ENCODE peak calls at places on chromosomes 11 and 22, in eight cellular contexts. P is vagina, R is HCT116, M is GM23338, K is neural progenitor cell, U is astrocyte, Q is tibial nerve, A is endothelial cell of umbilical vein. V is an unnamed sample.

GRCh38 chr11:96256213-96256580 is 86.8 kb downstream of the MAML2 start:
- DNase-seq in U (no peak), M (peak; percentile 36), Q (no peak), K (no peak), P (no peak), A (no peak), R (no peak), V (no peak)

GRCh38 chr22:17167486-17167885 is 8.4 kb upstream of the HDHD5 start:
- DNase-seq in A (no peak), P (no peak), Q (no peak), K (no peak), U (no peak), R (no peak), M (no peak), V (peak; percentile 59)

GRCh38 chr11:3077174-3077839 is 20.1 kb upstream of the CARS1 start:
- DNase-seq in P (no peak), Q (no peak), A (no peak), U (no peak), K (no peak), R (no peak), M (no peak), V (no peak)

GRCh38 chr11:118202599-118203422 is 22.0 kb downstream of the JAML start:
- DNase-seq in M (no peak), U (no peak), K (no peak), A (no peak), P (no peak), Q (no peak), R (no peak), V (no peak)

GRCh38 chr11:106691807-106692365 is 326.4 kb downstream of the GUCY1A2 start:
- DNase-seq in R (no peak), M (no peak), Q (no peak), P (no peak), A (no peak), K (no peak), U (peak; percentile 29), V (no peak)

GRCh38 chr11:48018561-48019229 is 38.3 kb downstream of the PTPRJ start:
- DNase-seq in M (peak; percentile 70), A (peak; percentile 15), U (no peak), R (no peak), K (peak; percentile 85), Q (no peak), P (no peak), V (no peak)

GRCh38 chr11:113888848-113889247 is 13.5 kb upstream of the USP28 start:
- DNase-seq in M (no peak), A (no peak), R (no peak), U (no peak), P (no peak), Q (no peak), K (no peak), V (no peak)

GRCh38 chr11:34454308-34455032 is 15.7 kb downstream of the CAT start:
- DNase-seq in K (no peak), P (no peak), U (no peak), M (no peak), R (no peak), Q (no peak), A (no peak), V (no peak)

GRCh38 chr11:36376315-36376887 is 80.3 kb downstream of the PRR5L start:
- DNase-seq in R (no peak), P (no peak), U (peak; percentile 44), Q (no peak), M (peak; percentile 75), A (peak; percentile 25), K (peak; percentile 72), V (peak; percentile 71)

GRCh38 chr11:111939836-111940604 is 2.9 kb downstream of the DIXDC1 start:
- DNase-seq in A (peak; percentile 71), Q (no peak), R (no peak), M (no peak), P (peak; percentile 47), U (peak; percentile 95), K (no peak), V (no peak)

GRCh38 chr11:126843096-126843495 is 157.5 kb downstream of the KIRREL3 start:
- DNase-seq in M (no peak), A (no peak), K (no peak), R (no peak), Q (no peak), U (no peak), P (no peak), V (no peak)

GRCh38 chr11:10164621-10165020 is 129.4 kb downstream of the SBF2 start:
- DNase-seq in U (no peak), Q (no peak), K (no peak), P (no peak), M (no peak), A (no peak), R (no peak), V (no peak)
- H3K4me1 ChIP-seq in U (no peaks in the 10 kb centered on the region), Q (peaks cover 30% of the 10 kb centered on the region), K (no peaks in the 10 kb centered on the region), P (peaks cover 16% of the 10 kb centered on the region), M (peaks cover 5% of the 10 kb centered on the region), A (no peaks in the 10 kb centered on the region), R (no peaks in the 10 kb centered on the region), V (no peaks in the 10 kb centered on the region)

GRCh38 chr11:10058356-10058755 is 235.7 kb downstream of the SBF2 start:
- DNase-seq in K (no peak), M (no peak), Q (no peak), A (no peak), U (no peak), P (no peak), R (no peak), V (no peak)
- H3K4me3 ChIP-seq in K (no peak overlapping the region), M (no peak overlapping the region), Q (no peak overlapping the region), A (no peak overlapping the region), U (no peak overlapping the region), P (no peak overlapping the region), R (no peak overlapping the region), V (no peak overlapping the region)

GRCh38 chr11:120708511-120709183 is 197.1 kb downstream of the GRIK4 start:
- DNase-seq in P (peak; percentile 78), K (no peak), A (no peak), R (no peak), U (no peak), M (no peak), Q (no peak), V (no peak)

GRCh38 chr11:120707663-120708062 is 196.1 kb downstream of the GRIK4 start:
- DNase-seq in Q (no peak), K (no peak), U (no peak), P (peak; percentile 82), M (no peak), A (no peak), R (no peak), V (no peak)

GRCh38 chr11:120706257-120706656 is 194.7 kb downstream of the GRIK4 start:
- DNase-seq in Q (no peak), R (no peak), K (no peak), A (no peak), M (no peak), P (no peak), U (no peak), V (no peak)

GRCh38 chr11:120709808-120710207 is 198.3 kb downstream of the GRIK4 start:
- DNase-seq in M (no peak), A (no peak), Q (no peak), P (peak; percentile 56), K (no peak), R (no peak), U (peak; percentile 20), V (no peak)

GRCh38 chr11:120707098-120707497 is 195.6 kb downstream of the GRIK4 start:
- DNase-seq in R (no peak), U (peak; percentile 48), M (no peak), P (peak; percentile 47), A (no peak), Q (no peak), K (no peak), V (no peak)
- H3K4me1 ChIP-seq in R (peaks cover 17% of the 10 kb centered on the region), U (peaks cover 16% of the 10 kb centered on the region), M (peaks cover 11% of the 10 kb centered on the region), P (peaks cover 21% of the 10 kb centered on the region), A (no peaks in the 10 kb centered on the region), Q (peaks cover 24% of the 10 kb centered on the region), K (peaks cover 10% of the 10 kb centered on the region), V (peaks cover 13% of the 10 kb centered on the region)

DNA sequence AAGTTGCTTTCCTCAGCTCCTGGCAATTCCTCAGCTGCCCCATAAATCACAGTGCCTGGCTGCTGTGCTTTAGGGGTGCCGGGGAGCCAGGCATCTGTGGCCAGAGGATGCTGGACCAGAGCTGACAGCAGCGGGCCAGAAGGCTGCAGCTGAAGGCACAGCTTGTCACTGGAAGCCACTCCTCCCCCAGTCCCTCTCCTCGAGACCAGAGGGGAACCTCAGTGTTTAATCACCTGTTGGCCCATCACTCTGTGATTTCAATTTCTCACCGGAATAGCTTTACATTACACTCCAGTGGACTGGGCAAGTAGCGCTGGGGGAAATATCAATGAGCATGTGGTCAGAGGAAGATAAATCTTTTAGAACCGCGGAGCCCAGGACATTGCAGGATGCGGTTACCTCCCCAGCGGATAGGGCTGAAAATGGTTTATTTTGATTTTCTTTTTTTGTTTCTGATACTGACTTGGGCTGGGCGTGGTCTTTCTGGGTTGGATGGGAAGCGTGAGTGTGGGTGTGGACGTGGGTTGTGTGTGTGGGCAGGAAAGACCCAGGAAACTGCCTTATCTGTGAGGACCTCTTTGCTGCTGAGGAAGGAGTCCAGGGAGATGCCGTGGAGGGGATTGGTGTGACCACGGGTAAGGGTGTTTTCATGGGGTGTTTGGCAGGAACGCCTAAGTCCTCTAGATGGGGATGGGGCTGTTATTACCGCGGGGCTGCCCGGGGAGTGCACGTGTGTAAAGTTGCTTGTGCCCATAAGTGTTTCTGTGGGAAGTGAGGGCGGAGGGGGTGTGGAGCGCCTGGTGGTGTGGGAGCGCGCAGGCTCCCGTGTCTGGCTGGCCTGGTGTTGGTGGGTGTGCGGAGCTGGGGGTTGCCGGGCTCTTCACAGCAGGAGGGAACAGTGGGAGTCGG is 4.0 kb downstream of the DAGLA start:
- DNase-seq in K (no peak), P (peak; percentile 80), R (no peak), Q (no peak), U (peak; percentile 72), A (no peak), M (no peak), V (no peak)
- H3K4me3 ChIP-seq in K (no peak overlapping the region), P (no peak overlapping the region), R (no peak overlapping the region), Q (no peak overlapping the region), U (peak overlapping the region; percentile 14), A (no peak overlapping the region), M (no peak overlapping the region), V (no peak overlapping the region)